ENCODE peak calls at places on chromosomes 3 and 15, in nine cellular contexts. A is brain microvascular endothelial cell, S is HCT116, E is testis, T is foreskin fibroblast, B is mammary epithelial cell, R is ascending aorta, L is upper lobe of right lung, Q is mucosa of descending colon. U is an unnamed sample.

GRCh38 chr3:29601861-29602585 is 321.2 kb downstream of the RBMS3 start:
- DNase-seq in A (no peak), S (no peak), E (no peak), T (no peak), B (no peak), R (no peak), L (no peak), Q (no peak), U (no peak)

GRCh38 chr15:31605467-31605931 is 278.9 kb downstream of the KLF13 start:
- DNase-seq in A (peak; percentile 11), S (no peak), E (peak; percentile 18), T (no peak), B (no peak), R (no peak), L (no peak), Q (no peak), U (no peak)

GRCh38 chr3:114496021-114496434 is 202.2 kb downstream of the TIGIT start:
- DNase-seq in A (peak; percentile 73), S (peak; percentile 68), E (no peak), T (peak; percentile 86), B (peak; percentile 58), R (no peak), L (no peak), Q (no peak), U (no peak)

GRCh38 chr3:50562866-50563265 is 4.7 kb downstream of the C3orf18 start:
- DNase-seq in A (no peak), S (no peak), E (no peak), T (peak; percentile 75), B (peak; percentile 88), R (no peak), L (no peak), Q (no peak), U (no peak)

GRCh38 chr3:48852151-48852550 is 4.5 kb upstream of the PRKAR2A start:
- DNase-seq in A (no peak), S (no peak), E (no peak), T (no peak), B (no peak), R (no peak), L (peak; percentile 9), Q (no peak), U (peak; percentile 6)

GRCh38 chr3:135895734-135896121 is 69.8 kb upstream of the PPP2R3A start:
- DNase-seq in A (no peak), S (no peak), E (no peak), T (peak; percentile 28), B (peak; percentile 25), R (no peak), L (no peak), Q (no peak), U (no peak)

GRCh38 chr15:92886229-92886628 is 13.9 kb upstream of the CHD2 start:
- DNase-seq in A (no peak), S (no peak), E (no peak), T (no peak), B (peak; percentile 33), R (no peak), L (no peak), Q (no peak), U (no peak)

GRCh38 chr15:31476411-31476810 is 149.8 kb downstream of the KLF13 start:
- DNase-seq in A (no peak), S (no peak), E (peak; percentile 9), T (no peak), B (no peak), R (no peak), L (peak; percentile 60), Q (no peak), U (no peak)

GRCh38 chr3:146838221-146838620 is 233.1 kb upstream of the PLSCR5 start:
- DNase-seq in A (no peak), S (no peak), E (no peak), T (no peak), B (no peak), R (no peak), L (no peak), Q (no peak), U (no peak)

GRCh38 chr3:154112146-154112545 is 9.0 kb upstream of the ARHGEF26 start:
- DNase-seq in A (no peak), S (no peak), E (no peak), T (no peak), B (no peak), R (no peak), L (no peak), Q (no peak), U (no peak)

DNA sequence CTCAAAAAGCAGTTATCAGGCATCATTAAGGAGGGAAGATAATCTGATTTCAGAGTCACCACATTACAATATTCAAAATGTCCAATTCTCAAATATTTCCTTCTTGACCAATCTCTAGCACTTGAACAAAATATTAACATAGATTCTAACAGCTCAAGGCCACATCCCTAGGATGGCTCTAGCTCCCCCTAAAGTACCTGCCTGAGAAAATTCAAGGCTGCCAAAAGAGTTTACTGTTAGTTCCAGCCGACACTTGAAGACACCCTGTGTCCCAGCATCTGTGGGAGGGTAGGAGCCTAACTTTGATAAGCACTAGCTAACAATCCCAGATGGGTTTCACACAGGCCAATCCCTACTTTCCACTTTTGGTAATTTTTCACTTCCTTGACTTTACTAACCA is 10.4 kb downstream of the NSMCE3 start:
- DNase-seq in A (no peak), S (no peak), E (no peak), T (no peak), B (no peak), R (no peak), L (no peak), Q (no peak), U (no peak)
- TF ChIP-seq CTCF in A (no peak), S (no peak), E (no peak), T (no peak), B (no peak), R (no peak), L (no peak), Q (no peak), U (no peak)

GRCh38 chr3:161852744-161853143 is 356.1 kb downstream of the OTOL1 start:
- DNase-seq in A (no peak), S (no peak), E (no peak), T (no peak), B (no peak), R (no peak), L (no peak), Q (no peak), U (no peak)
- TF ChIP-seq CTCF in A (no peak), S (no peak), E (no peak), T (no peak), B (no peak), R (no peak), L (no peak), Q (no peak), U (no peak)

GRCh38 chr3:61857297-61857696 is 295.9 kb downstream of the PTPRG start:
- DNase-seq in A (no peak), S (no peak), E (no peak), T (no peak), B (no peak), R (no peak), L (no peak), Q (no peak), U (no peak)

GRCh38 chr3:61861410-61861809 is 300.0 kb downstream of the PTPRG start:
- DNase-seq in A (no peak), S (no peak), E (no peak), T (no peak), B (no peak), R (no peak), L (no peak), Q (no peak), U (no peak)

GRCh38 chr3:61853912-61854311 is 292.5 kb downstream of the PTPRG start:
- DNase-seq in A (no peak), S (no peak), E (no peak), T (no peak), B (no peak), R (no peak), L (no peak), Q (no peak), U (no peak)

GRCh38 chr3:61855211-61855610 is 293.8 kb downstream of the PTPRG start:
- DNase-seq in A (no peak), S (no peak), E (no peak), T (no peak), B (no peak), R (no peak), L (no peak), Q (no peak), U (no peak)

DNA sequence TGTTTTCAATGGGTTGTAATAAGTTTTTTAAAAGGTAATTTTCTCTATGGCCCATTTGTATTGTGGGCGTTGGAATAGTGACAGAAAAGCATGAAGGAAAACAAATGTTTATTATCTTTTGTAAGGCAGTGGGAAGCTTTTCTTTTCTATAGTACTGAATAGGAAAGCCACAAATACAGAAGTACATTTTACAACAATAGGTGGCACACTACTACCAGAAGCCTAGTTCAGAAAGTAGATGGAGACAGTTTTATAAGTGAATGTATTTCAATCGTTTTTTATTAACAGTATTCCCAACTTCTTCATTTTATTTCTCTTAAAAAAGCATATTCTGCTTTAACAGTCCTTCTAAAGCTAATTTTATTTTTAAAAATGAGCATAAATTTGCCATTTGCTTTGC is 296.7 kb downstream of the PTPRG start:
- DNase-seq in A (no peak), S (peak; percentile 7), E (no peak), T (no peak), B (peak; percentile 12), R (no peak), L (no peak), Q (no peak), U (no peak)
- TF ChIP-seq CTCF in A (peak; percentile 46), S (peak; percentile 56), E (no peak), T (peak; percentile 41), B (peak; percentile 10), R (peak; percentile 60), L (peak; percentile 55), Q (no peak), U (no peak)

GRCh38 chr15:74958320-74958907 is 1.8 kb upstream of the RPP25 start:
- DNase-seq in A (no peak), S (no peak), E (peak; percentile 54), T (peak; percentile 40), B (no peak), R (no peak), L (peak; percentile 82), Q (peak; percentile 84), U (no peak)
- TF ChIP-seq CTCF in A (peak; percentile 46), S (no peak), E (no peak), T (no peak), B (no peak), R (peak; percentile 37), L (peak; percentile 36), Q (peak; percentile 48), U (peak; percentile 39)

DNA sequence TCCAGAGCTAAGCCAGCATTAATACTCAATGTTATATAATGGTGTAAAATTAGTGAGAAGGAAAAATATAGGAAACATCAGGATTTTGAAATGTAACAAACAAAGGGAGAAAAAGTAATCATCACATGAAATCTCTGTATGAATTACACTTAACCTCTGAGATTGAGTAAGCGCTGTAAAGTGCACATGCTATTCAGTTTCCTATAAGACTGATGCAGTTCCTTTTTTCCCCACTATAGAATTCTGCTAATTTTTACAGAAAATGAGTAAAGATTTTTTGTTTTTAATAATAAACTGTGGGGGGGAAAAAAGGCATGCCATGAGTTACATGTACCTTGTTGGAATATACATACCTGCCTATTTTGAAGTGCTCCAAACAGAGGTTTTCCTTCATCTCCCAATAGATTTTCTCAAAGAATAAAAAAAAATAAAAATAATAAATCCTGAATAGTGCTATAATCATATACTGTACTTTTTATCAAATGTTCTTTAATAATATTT is 64.0 kb upstream of the TTBK2 start:
- DNase-seq in A (no peak), S (no peak), E (no peak), T (no peak), B (no peak), R (no peak), L (no peak), Q (no peak), U (no peak)
- TF ChIP-seq CTCF in A (no peak), S (no peak), E (no peak), T (no peak), B (peak; percentile 19), R (no peak), L (no peak), Q (no peak), U (no peak)